ENCODE peak calls at places on chromosomes 1 and 21, in five cellular contexts. G, F, U, V and W are unnamed samples.

GRCh38 chr1:243705585-243705984 is 144.5 kb downstream of the AKT3 start:
- DNase-seq in V (no peak), G (no peak), U (no peak), F (no peak), W (no peak)

GRCh38 chr1:245605480-245606156 is 450.8 kb downstream of the KIF26B start:
- DNase-seq in G (no peak), F (no peak), V (peak), U (peak), W (peak)

GRCh38 chr1:8348777-8349472 is 31.0 kb downstream of the SLC45A1 start:
- DNase-seq in G (peak), F (no peak), U (peak), V (peak), W (no peak)

GRCh38 chr1:32765561-32766327 is 51.4 kb downstream of the YARS1 start:
- DNase-seq in G (no peak), V (no peak), U (no peak), F (no peak), W (no peak)

GRCh38 chr1:3731543-3731942 is 20.7 kb upstream of the CCDC27 start:
- DNase-seq in V (no peak), G (no peak), U (no peak), F (no peak), W (no peak)

GRCh38 chr1:53572061-53572801 is 113.0 kb downstream of the DMRTB1 start:
- DNase-seq in V (peak), F (no peak), G (no peak), U (peak), W (no peak)

GRCh38 chr1:36816348-36816747 is 218.0 kb downstream of the GRIK3 start:
- DNase-seq in F (no peak), V (no peak), G (no peak), U (no peak), W (no peak)

GRCh38 chr1:220370041-220370700 is 97.9 kb upstream of the RAB3GAP2 start:
- DNase-seq in G (no peak), U (peak), V (peak), F (no peak), W (peak)

GRCh38 chr1:183191833-183192232 is 5.8 kb downstream of the LAMC2 start:
- DNase-seq in G (no peak), F (no peak), V (peak), U (peak), W (peak)

GRCh38 chr1:54016343-54017282 is 1.4 kb downstream of the LDLRAD1 start:
- DNase-seq in U (peak), V (peak), F (peak), G (no peak), W (no peak)

GRCh38 chr21:45132841-45133573 is 58.6 kb downstream of the ADARB1 start:
- DNase-seq in U (no peak), V (no peak), G (no peak), F (no peak), W (no peak)

GRCh38 chr1:150567717-150568561 is 11.5 kb downstream of the MCL1 start:
- DNase-seq in V (peak), U (peak), G (no peak), F (peak), W (peak)

GRCh38 chr1:232012773-232013386 is 386.3 kb downstream of the DISC1 start:
- DNase-seq in F (no peak), U (peak), V (peak), G (no peak), W (peak)

GRCh38 chr1:26025060-26025459 is 3.5 kb downstream of the EXTL1 start:
- DNase-seq in V (no peak), G (no peak), U (no peak), F (no peak), W (no peak)

GRCh38 chr1:218718977-218719376 is 373.8 kb downstream of the TGFB2 start:
- DNase-seq in U (peak), G (no peak), V (peak), F (no peak), W (no peak)

DNA sequence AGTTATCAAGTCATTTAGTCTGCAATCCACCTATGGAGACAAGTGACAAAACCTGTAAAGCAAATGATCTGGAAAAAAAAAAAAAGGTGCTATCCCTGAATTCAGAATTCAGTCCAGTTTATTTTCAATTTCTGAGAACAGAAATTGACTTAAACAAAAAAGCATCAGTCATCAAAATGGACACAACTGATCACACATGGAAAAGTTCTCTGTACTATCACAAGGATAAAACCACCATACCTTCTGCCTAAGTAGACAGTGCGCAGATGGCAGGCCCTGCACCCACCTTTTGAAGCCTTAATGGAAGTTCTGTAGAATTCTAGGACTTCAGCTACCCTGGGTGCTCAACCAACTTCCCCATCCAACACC is 3.5 kb downstream of the PABPC4 start:
- DNase-seq in F (no peak), U (no peak), V (no peak), G (no peak), W (no peak)
- H3K4me3 ChIP-seq in F (no peak), U (peak), V (no peak), G (peak), W (peak)

DNA sequence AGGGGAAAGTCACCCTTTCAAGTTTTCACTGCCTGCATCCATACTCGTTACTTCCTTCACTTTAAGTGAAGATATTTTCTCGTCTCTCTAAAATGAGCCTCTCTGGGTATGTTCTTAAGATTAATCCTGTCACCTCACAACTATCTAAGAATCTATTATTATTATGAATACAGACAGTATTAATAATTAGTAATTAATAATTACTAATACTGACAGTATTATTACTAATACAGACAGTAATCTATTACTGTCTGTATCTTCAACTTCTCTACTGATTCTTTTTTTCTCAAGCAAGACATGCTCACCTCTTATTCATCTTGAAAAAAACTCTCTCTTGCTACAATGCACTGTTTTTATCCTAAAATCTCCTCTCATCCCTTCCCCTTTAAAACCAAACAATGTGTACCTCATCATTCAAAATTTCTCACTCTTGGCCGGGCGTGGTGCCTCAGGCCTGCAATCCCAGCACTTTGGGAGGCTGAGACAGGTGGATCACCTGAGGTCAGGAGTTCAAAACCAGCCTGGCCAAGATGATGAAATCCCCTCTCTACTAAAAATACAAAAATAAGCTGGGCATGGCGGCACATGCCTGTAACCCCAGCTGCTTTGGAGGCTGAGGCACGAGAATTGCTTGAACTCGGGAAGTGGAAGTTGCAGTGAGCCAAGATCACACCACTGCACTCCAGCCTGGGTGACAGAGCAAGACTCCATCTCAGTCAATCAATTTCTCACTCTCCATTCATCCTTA is 7.8 kb downstream of the NRDC start:
- DNase-seq in V (no peak), U (no peak), G (no peak), F (no peak), W (no peak)
- H3K4me3 ChIP-seq in V (no peak), U (no peak), G (no peak), F (no peak), W (no peak)

GRCh38 chr1:46203738-46204405 is 738 bp downstream of the LURAP1 start:
- DNase-seq in G (no peak), V (peak), U (no peak), F (no peak), W (no peak)
- H3K4me3 ChIP-seq in G (no peak), V (peak), U (peak), F (peak), W (peak)

DNA sequence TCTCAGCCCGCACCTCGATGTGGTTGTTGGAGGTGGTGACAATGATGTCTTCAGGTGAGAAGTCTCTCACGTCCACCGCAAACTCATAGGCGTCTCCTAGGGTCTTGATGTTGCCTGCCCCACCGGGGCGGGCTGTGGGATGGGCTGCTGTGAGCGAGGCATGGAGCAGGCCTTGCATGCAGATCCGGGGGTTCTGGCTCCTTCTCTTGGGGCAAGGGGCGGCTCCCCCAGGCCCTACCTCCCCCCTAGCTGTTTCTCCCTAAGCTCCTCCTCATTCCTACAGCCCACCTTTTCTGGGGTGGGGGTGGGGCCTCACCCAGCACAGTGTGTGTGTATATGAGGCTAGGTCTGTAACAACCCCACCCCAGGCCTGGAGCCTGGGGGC is 775 bp downstream of the HSPB7 start:
- DNase-seq in V (no peak), F (no peak), G (no peak), U (no peak), W (no peak)
- H3K4me3 ChIP-seq in V (no peak), F (no peak), G (no peak), U (peak), W (peak)

DNA sequence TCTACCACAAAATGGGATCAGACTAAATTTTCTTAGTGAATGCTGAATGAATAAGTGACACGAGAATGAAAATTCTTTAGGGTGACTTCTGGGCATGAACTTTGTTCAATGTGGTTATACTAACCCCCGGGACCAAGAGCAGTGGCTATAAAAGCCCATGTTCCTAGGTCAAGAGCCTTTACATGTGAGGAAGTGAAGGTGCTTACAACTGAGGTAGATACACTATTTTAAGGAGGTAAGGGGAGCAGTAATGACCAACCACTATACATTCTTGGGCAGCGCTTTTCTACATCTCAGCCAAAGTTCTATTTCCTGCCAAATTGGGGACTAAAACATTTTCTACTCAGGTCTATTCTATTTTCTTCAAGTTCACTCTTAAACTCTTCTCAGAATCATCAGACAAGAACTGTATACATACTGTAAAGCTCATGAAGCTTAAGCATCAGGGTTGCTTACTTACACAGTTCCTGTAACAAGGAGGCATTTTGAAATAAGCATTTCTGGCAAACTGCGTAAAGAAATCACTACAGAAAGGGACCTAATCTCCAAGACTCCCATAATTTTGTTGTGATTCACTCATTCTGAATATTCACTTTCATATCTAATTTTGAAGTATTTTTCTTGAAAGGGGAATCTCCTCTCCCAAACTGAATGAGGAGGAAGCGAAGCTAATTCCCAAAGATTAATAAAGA is 8.5 kb upstream of the ARHGAP29 start:
- DNase-seq in G (no peak), F (no peak), V (no peak), U (peak), W (no peak)
- H3K4me3 ChIP-seq in G (no peak), F (no peak), V (peak), U (peak), W (peak)

DNA sequence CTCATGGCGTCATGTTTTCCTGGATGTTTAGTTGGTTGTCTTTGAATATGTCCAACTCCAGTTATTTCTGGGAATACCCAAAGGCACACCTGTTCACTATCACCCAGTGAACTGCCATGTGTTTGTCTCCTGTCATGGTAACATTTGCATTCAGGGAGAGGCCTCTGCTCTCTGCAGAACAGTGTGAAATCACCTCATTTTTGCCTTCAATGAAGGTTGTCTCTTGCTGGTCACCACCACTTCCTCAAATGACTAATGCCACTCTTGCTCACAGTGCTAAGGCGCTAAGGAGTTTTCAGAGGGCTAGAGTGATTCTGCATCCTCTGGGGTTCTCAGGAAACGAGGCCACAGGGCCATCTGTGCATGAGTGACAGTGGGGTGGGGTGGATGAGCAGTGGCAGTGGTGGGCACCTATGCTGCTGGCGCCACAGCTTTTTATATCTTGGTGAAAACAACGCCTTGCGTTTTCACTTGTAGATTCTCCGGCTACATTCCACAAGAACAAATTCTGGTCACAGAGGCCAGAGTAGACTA is 60.0 kb upstream of the ATP5PO start:
- DNase-seq in V (peak), U (peak), G (peak), F (no peak), W (no peak)
- H3K4me3 ChIP-seq in V (no peak), U (no peak), G (peak), F (no peak), W (peak)